ENCODE peak calls at places on chromosomes 5 and 9, in nine cellular contexts. One of them, this sample, is unnamed.

GRCh38 chr5:135898651-135899050 is 3.0 kb upstream of the IL9 start:
- DNase-seq in naive thymus-derived CD8-positive, alpha-beta T cell: no peak
- DNase-seq in NCI-H510A treated with DMSO at 0.1 percent for 48 hours: no peak
- DNase-seq in activated CD4-positive, CD25-positive, alpha-beta regulatory T cell: no peak
- DNase-seq in hypothalamus: no peak
- DNase-seq in NCI-H2081: no peak
- DNase-seq in NCI-H524 treated with DMSO at 0.1 percent for 48 hours: no peak
- DNase-seq in WERI-Rb-1: no peak
- DNase-seq in NCI-H526 treated with DMSO at 0.1 percent for 48 hours: no peak
- DNase-seq in this sample: no peak

GRCh38 chr5:31048282-31048974 is 145.1 kb upstream of the CDH6 start:
- DNase-seq in naive thymus-derived CD8-positive, alpha-beta T cell: no peak
- DNase-seq in NCI-H510A treated with DMSO at 0.1 percent for 48 hours: no peak
- DNase-seq in activated CD4-positive, CD25-positive, alpha-beta regulatory T cell: no peak
- DNase-seq in hypothalamus: no peak
- DNase-seq in NCI-H2081: peak; percentile 99
- DNase-seq in NCI-H524 treated with DMSO at 0.1 percent for 48 hours: no peak
- DNase-seq in WERI-Rb-1: no peak
- DNase-seq in NCI-H526 treated with DMSO at 0.1 percent for 48 hours: no peak
- DNase-seq in this sample: no peak

GRCh38 chr9:116475201-116475600 is 211.9 kb upstream of the TRIM32 start:
- DNase-seq in naive thymus-derived CD8-positive, alpha-beta T cell: no peak
- DNase-seq in NCI-H510A treated with DMSO at 0.1 percent for 48 hours: no peak
- DNase-seq in activated CD4-positive, CD25-positive, alpha-beta regulatory T cell: no peak
- DNase-seq in hypothalamus: no peak
- DNase-seq in NCI-H2081: no peak
- DNase-seq in NCI-H524 treated with DMSO at 0.1 percent for 48 hours: no peak
- DNase-seq in WERI-Rb-1: no peak
- DNase-seq in NCI-H526 treated with DMSO at 0.1 percent for 48 hours: no peak
- DNase-seq in this sample: no peak

GRCh38 chr9:109950710-109951443 is 170.9 kb downstream of the PALM2AKAP2 start:
- DNase-seq in naive thymus-derived CD8-positive, alpha-beta T cell: no peak
- DNase-seq in NCI-H510A treated with DMSO at 0.1 percent for 48 hours: no peak
- DNase-seq in activated CD4-positive, CD25-positive, alpha-beta regulatory T cell: no peak
- DNase-seq in hypothalamus: no peak
- DNase-seq in NCI-H2081: no peak
- DNase-seq in NCI-H524 treated with DMSO at 0.1 percent for 48 hours: no peak
- DNase-seq in WERI-Rb-1: no peak
- DNase-seq in NCI-H526 treated with DMSO at 0.1 percent for 48 hours: no peak
- DNase-seq in this sample: no peak

GRCh38 chr9:134378901-134379338 is 52.7 kb downstream of the RXRA start:
- DNase-seq in naive thymus-derived CD8-positive, alpha-beta T cell: no peak
- DNase-seq in NCI-H510A treated with DMSO at 0.1 percent for 48 hours: no peak
- DNase-seq in activated CD4-positive, CD25-positive, alpha-beta regulatory T cell: no peak
- DNase-seq in hypothalamus: peak; percentile 33
- DNase-seq in NCI-H2081: peak; percentile 5
- DNase-seq in NCI-H524 treated with DMSO at 0.1 percent for 48 hours: peak; percentile 82
- DNase-seq in WERI-Rb-1: peak; percentile 72
- DNase-seq in NCI-H526 treated with DMSO at 0.1 percent for 48 hours: no peak
- DNase-seq in this sample: no peak

GRCh38 chr9:74610523-74611061 is 113.5 kb downstream of the RORB start:
- DNase-seq in naive thymus-derived CD8-positive, alpha-beta T cell: no peak
- DNase-seq in NCI-H510A treated with DMSO at 0.1 percent for 48 hours: no peak
- DNase-seq in activated CD4-positive, CD25-positive, alpha-beta regulatory T cell: no peak
- DNase-seq in hypothalamus: no peak
- DNase-seq in NCI-H2081: no peak
- DNase-seq in NCI-H524 treated with DMSO at 0.1 percent for 48 hours: no peak
- DNase-seq in WERI-Rb-1: no peak
- DNase-seq in NCI-H526 treated with DMSO at 0.1 percent for 48 hours: no peak
- DNase-seq in this sample: no peak

GRCh38 chr5:167356374-167356773 is 935.1 kb upstream of the WWC1 start:
- DNase-seq in naive thymus-derived CD8-positive, alpha-beta T cell: no peak
- DNase-seq in NCI-H510A treated with DMSO at 0.1 percent for 48 hours: no peak
- DNase-seq in activated CD4-positive, CD25-positive, alpha-beta regulatory T cell: no peak
- DNase-seq in hypothalamus: no peak
- DNase-seq in NCI-H2081: no peak
- DNase-seq in NCI-H524 treated with DMSO at 0.1 percent for 48 hours: no peak
- DNase-seq in WERI-Rb-1: no peak
- DNase-seq in NCI-H526 treated with DMSO at 0.1 percent for 48 hours: no peak
- DNase-seq in this sample: no peak

GRCh38 chr5:7756453-7756852 is 94.5 kb downstream of the CFAP90 start:
- DNase-seq in naive thymus-derived CD8-positive, alpha-beta T cell: no peak
- DNase-seq in NCI-H510A treated with DMSO at 0.1 percent for 48 hours: peak; percentile 29
- DNase-seq in activated CD4-positive, CD25-positive, alpha-beta regulatory T cell: no peak
- DNase-seq in hypothalamus: no peak
- DNase-seq in NCI-H2081: no peak
- DNase-seq in NCI-H524 treated with DMSO at 0.1 percent for 48 hours: no peak
- DNase-seq in WERI-Rb-1: no peak
- DNase-seq in NCI-H526 treated with DMSO at 0.1 percent for 48 hours: no peak
- DNase-seq in this sample: no peak

GRCh38 chr9:6869081-6869948 is 111.5 kb downstream of the KDM4C start:
- DNase-seq in naive thymus-derived CD8-positive, alpha-beta T cell: peak; percentile 5
- DNase-seq in NCI-H510A treated with DMSO at 0.1 percent for 48 hours: no peak
- DNase-seq in activated CD4-positive, CD25-positive, alpha-beta regulatory T cell: no peak
- DNase-seq in hypothalamus: no peak
- DNase-seq in NCI-H2081: no peak
- DNase-seq in NCI-H524 treated with DMSO at 0.1 percent for 48 hours: no peak
- DNase-seq in WERI-Rb-1: no peak
- DNase-seq in NCI-H526 treated with DMSO at 0.1 percent for 48 hours: no peak
- DNase-seq in this sample: no peak

GRCh38 chr9:21081999-21082398 is 4.3 kb upstream of the IFNB1 start:
- DNase-seq in naive thymus-derived CD8-positive, alpha-beta T cell: no peak
- DNase-seq in NCI-H510A treated with DMSO at 0.1 percent for 48 hours: no peak
- DNase-seq in activated CD4-positive, CD25-positive, alpha-beta regulatory T cell: no peak
- DNase-seq in hypothalamus: no peak
- DNase-seq in NCI-H2081: no peak
- DNase-seq in NCI-H524 treated with DMSO at 0.1 percent for 48 hours: no peak
- DNase-seq in WERI-Rb-1: no peak
- DNase-seq in NCI-H526 treated with DMSO at 0.1 percent for 48 hours: no peak
- DNase-seq in this sample: no peak

GRCh38 chr5:145682197-145682895 is 152.8 kb downstream of the PRELID2 start:
- DNase-seq in naive thymus-derived CD8-positive, alpha-beta T cell: no peak
- DNase-seq in NCI-H510A treated with DMSO at 0.1 percent for 48 hours: no peak
- DNase-seq in activated CD4-positive, CD25-positive, alpha-beta regulatory T cell: no peak
- DNase-seq in hypothalamus: no peak
- DNase-seq in NCI-H2081: no peak
- DNase-seq in NCI-H524 treated with DMSO at 0.1 percent for 48 hours: no peak
- DNase-seq in WERI-Rb-1: no peak
- DNase-seq in NCI-H526 treated with DMSO at 0.1 percent for 48 hours: no peak
- DNase-seq in this sample: no peak

GRCh38 chr5:56589486-56589870 is 225.9 kb upstream of the MAP3K1 start:
- DNase-seq in naive thymus-derived CD8-positive, alpha-beta T cell: no peak
- DNase-seq in NCI-H510A treated with DMSO at 0.1 percent for 48 hours: no peak
- DNase-seq in activated CD4-positive, CD25-positive, alpha-beta regulatory T cell: no peak
- DNase-seq in hypothalamus: no peak
- DNase-seq in NCI-H2081: peak; percentile 67
- DNase-seq in NCI-H524 treated with DMSO at 0.1 percent for 48 hours: no peak
- DNase-seq in WERI-Rb-1: no peak
- DNase-seq in NCI-H526 treated with DMSO at 0.1 percent for 48 hours: no peak
- DNase-seq in this sample: no peak

GRCh38 chr5:7394889-7395431 is 978 bp upstream of the ADCY2 start:
- DNase-seq in naive thymus-derived CD8-positive, alpha-beta T cell: no peak
- DNase-seq in NCI-H510A treated with DMSO at 0.1 percent for 48 hours: no peak
- DNase-seq in activated CD4-positive, CD25-positive, alpha-beta regulatory T cell: no peak
- DNase-seq in hypothalamus: no peak
- DNase-seq in NCI-H2081: no peak
- DNase-seq in NCI-H524 treated with DMSO at 0.1 percent for 48 hours: no peak
- DNase-seq in WERI-Rb-1: peak; percentile 88
- DNase-seq in NCI-H526 treated with DMSO at 0.1 percent for 48 hours: no peak
- DNase-seq in this sample: no peak

GRCh38 chr9:113621309-113621791 is 157.8 kb downstream of the RGS3 start:
- DNase-seq in naive thymus-derived CD8-positive, alpha-beta T cell: no peak
- DNase-seq in NCI-H510A treated with DMSO at 0.1 percent for 48 hours: no peak
- DNase-seq in activated CD4-positive, CD25-positive, alpha-beta regulatory T cell: no peak
- DNase-seq in hypothalamus: no peak
- DNase-seq in NCI-H2081: no peak
- DNase-seq in NCI-H524 treated with DMSO at 0.1 percent for 48 hours: no peak
- DNase-seq in WERI-Rb-1: no peak
- DNase-seq in NCI-H526 treated with DMSO at 0.1 percent for 48 hours: no peak
- DNase-seq in this sample: no peak

GRCh38 chr5:55146543-55147151 is 13.3 kb upstream of the GPX8 start:
- DNase-seq in naive thymus-derived CD8-positive, alpha-beta T cell: peak; percentile 75
- DNase-seq in NCI-H510A treated with DMSO at 0.1 percent for 48 hours: peak; percentile 84
- DNase-seq in activated CD4-positive, CD25-positive, alpha-beta regulatory T cell: peak; percentile 54
- DNase-seq in hypothalamus: peak; percentile 0
- DNase-seq in NCI-H2081: peak; percentile 76
- DNase-seq in NCI-H524 treated with DMSO at 0.1 percent for 48 hours: peak; percentile 19
- DNase-seq in WERI-Rb-1: peak; percentile 84
- DNase-seq in NCI-H526 treated with DMSO at 0.1 percent for 48 hours: peak; percentile 39
- DNase-seq in this sample: peak; percentile 78

GRCh38 chr5:50299896-50300295 is 141.2 kb downstream of the EMB start:
- DNase-seq in naive thymus-derived CD8-positive, alpha-beta T cell: no peak
- DNase-seq in NCI-H510A treated with DMSO at 0.1 percent for 48 hours: no peak
- DNase-seq in activated CD4-positive, CD25-positive, alpha-beta regulatory T cell: no peak
- DNase-seq in hypothalamus: no peak
- DNase-seq in NCI-H2081: no peak
- DNase-seq in NCI-H524 treated with DMSO at 0.1 percent for 48 hours: no peak
- DNase-seq in WERI-Rb-1: no peak
- DNase-seq in NCI-H526 treated with DMSO at 0.1 percent for 48 hours: no peak
- DNase-seq in this sample: no peak

GRCh38 chr5:78698218-78698751 is 49.7 kb upstream of the LHFPL2 start:
- DNase-seq in naive thymus-derived CD8-positive, alpha-beta T cell: no peak
- DNase-seq in NCI-H510A treated with DMSO at 0.1 percent for 48 hours: no peak
- DNase-seq in activated CD4-positive, CD25-positive, alpha-beta regulatory T cell: no peak
- DNase-seq in hypothalamus: no peak
- DNase-seq in NCI-H2081: no peak
- DNase-seq in NCI-H524 treated with DMSO at 0.1 percent for 48 hours: peak; percentile 0
- DNase-seq in WERI-Rb-1: peak; percentile 81
- DNase-seq in NCI-H526 treated with DMSO at 0.1 percent for 48 hours: no peak
- DNase-seq in this sample: no peak

GRCh38 chr9:69030851-69031645 is 4.5 kb upstream of the FXN start:
- DNase-seq in naive thymus-derived CD8-positive, alpha-beta T cell: no peak
- DNase-seq in NCI-H510A treated with DMSO at 0.1 percent for 48 hours: no peak
- DNase-seq in activated CD4-positive, CD25-positive, alpha-beta regulatory T cell: no peak
- DNase-seq in hypothalamus: no peak
- DNase-seq in NCI-H2081: no peak
- DNase-seq in NCI-H524 treated with DMSO at 0.1 percent for 48 hours: no peak
- DNase-seq in WERI-Rb-1: no peak
- DNase-seq in NCI-H526 treated with DMSO at 0.1 percent for 48 hours: no peak
- DNase-seq in this sample: no peak

GRCh38 chr5:118220491-118220890 is 767.9 kb downstream of the DTWD2 start:
- DNase-seq in naive thymus-derived CD8-positive, alpha-beta T cell: no peak
- DNase-seq in NCI-H510A treated with DMSO at 0.1 percent for 48 hours: no peak
- DNase-seq in activated CD4-positive, CD25-positive, alpha-beta regulatory T cell: no peak
- DNase-seq in hypothalamus: no peak
- DNase-seq in NCI-H2081: no peak
- DNase-seq in NCI-H524 treated with DMSO at 0.1 percent for 48 hours: no peak
- DNase-seq in WERI-Rb-1: no peak
- DNase-seq in NCI-H526 treated with DMSO at 0.1 percent for 48 hours: no peak
- DNase-seq in this sample: no peak

GRCh38 chr9:4106081-4106491 is 193.8 kb downstream of the GLIS3 start:
- DNase-seq in naive thymus-derived CD8-positive, alpha-beta T cell: no peak
- DNase-seq in NCI-H510A treated with DMSO at 0.1 percent for 48 hours: no peak
- DNase-seq in activated CD4-positive, CD25-positive, alpha-beta regulatory T cell: no peak
- DNase-seq in hypothalamus: no peak
- DNase-seq in NCI-H2081: no peak
- DNase-seq in NCI-H524 treated with DMSO at 0.1 percent for 48 hours: no peak
- DNase-seq in WERI-Rb-1: no peak
- DNase-seq in NCI-H526 treated with DMSO at 0.1 percent for 48 hours: peak; percentile 96
- DNase-seq in this sample: no peak

GRCh38 chr5:122182491-122182921 is 53.2 kb downstream of the ZNF474 start:
- DNase-seq in naive thymus-derived CD8-positive, alpha-beta T cell: no peak
- DNase-seq in NCI-H510A treated with DMSO at 0.1 percent for 48 hours: no peak
- DNase-seq in activated CD4-positive, CD25-positive, alpha-beta regulatory T cell: no peak
- DNase-seq in hypothalamus: no peak
- DNase-seq in NCI-H2081: peak; percentile 4
- DNase-seq in NCI-H524 treated with DMSO at 0.1 percent for 48 hours: no peak
- DNase-seq in WERI-Rb-1: peak; percentile 29
- DNase-seq in NCI-H526 treated with DMSO at 0.1 percent for 48 hours: no peak
- DNase-seq in this sample: no peak

GRCh38 chr5:149735066-149735465 is 5.0 kb downstream of the PPARGC1B start:
- DNase-seq in naive thymus-derived CD8-positive, alpha-beta T cell: no peak
- DNase-seq in NCI-H510A treated with DMSO at 0.1 percent for 48 hours: peak; percentile 84
- DNase-seq in activated CD4-positive, CD25-positive, alpha-beta regulatory T cell: no peak
- DNase-seq in hypothalamus: no peak
- DNase-seq in NCI-H2081: no peak
- DNase-seq in NCI-H524 treated with DMSO at 0.1 percent for 48 hours: peak; percentile 27
- DNase-seq in WERI-Rb-1: no peak
- DNase-seq in NCI-H526 treated with DMSO at 0.1 percent for 48 hours: no peak
- DNase-seq in this sample: no peak

GRCh38 chr9:108168451-108168850 is 678.9 kb upstream of the KLF4 start:
- DNase-seq in naive thymus-derived CD8-positive, alpha-beta T cell: no peak
- DNase-seq in NCI-H510A treated with DMSO at 0.1 percent for 48 hours: no peak
- DNase-seq in activated CD4-positive, CD25-positive, alpha-beta regulatory T cell: no peak
- DNase-seq in hypothalamus: no peak
- DNase-seq in NCI-H2081: no peak
- DNase-seq in NCI-H524 treated with DMSO at 0.1 percent for 48 hours: no peak
- DNase-seq in WERI-Rb-1: no peak
- DNase-seq in NCI-H526 treated with DMSO at 0.1 percent for 48 hours: no peak
- DNase-seq in this sample: no peak

GRCh38 chr5:180135128-180135955 is 63.8 kb upstream of the RNF130 start:
- DNase-seq in naive thymus-derived CD8-positive, alpha-beta T cell: no peak
- DNase-seq in NCI-H510A treated with DMSO at 0.1 percent for 48 hours: no peak
- DNase-seq in activated CD4-positive, CD25-positive, alpha-beta regulatory T cell: no peak
- DNase-seq in hypothalamus: no peak
- DNase-seq in NCI-H2081: no peak
- DNase-seq in NCI-H524 treated with DMSO at 0.1 percent for 48 hours: no peak
- DNase-seq in WERI-Rb-1: no peak
- DNase-seq in NCI-H526 treated with DMSO at 0.1 percent for 48 hours: no peak
- DNase-seq in this sample: no peak

GRCh38 chr5:80275347-80275746 is 19.5 kb upstream of the SERINC5 start:
- DNase-seq in naive thymus-derived CD8-positive, alpha-beta T cell: peak; percentile 35
- DNase-seq in NCI-H510A treated with DMSO at 0.1 percent for 48 hours: no peak
- DNase-seq in activated CD4-positive, CD25-positive, alpha-beta regulatory T cell: no peak
- DNase-seq in hypothalamus: no peak
- DNase-seq in NCI-H2081: peak; percentile 32
- DNase-seq in NCI-H524 treated with DMSO at 0.1 percent for 48 hours: no peak
- DNase-seq in WERI-Rb-1: no peak
- DNase-seq in NCI-H526 treated with DMSO at 0.1 percent for 48 hours: no peak
- DNase-seq in this sample: no peak

GRCh38 chr9:107284636-107285035 is 1.6 kb downstream of the RAD23B start:
- DNase-seq in naive thymus-derived CD8-positive, alpha-beta T cell: no peak
- DNase-seq in NCI-H510A treated with DMSO at 0.1 percent for 48 hours: no peak
- DNase-seq in activated CD4-positive, CD25-positive, alpha-beta regulatory T cell: no peak
- DNase-seq in hypothalamus: no peak
- DNase-seq in NCI-H2081: no peak
- DNase-seq in NCI-H524 treated with DMSO at 0.1 percent for 48 hours: no peak
- DNase-seq in WERI-Rb-1: no peak
- DNase-seq in NCI-H526 treated with DMSO at 0.1 percent for 48 hours: no peak
- DNase-seq in this sample: no peak

GRCh38 chr5:42005561-42006153 is 80.6 kb downstream of the FBXO4 start:
- DNase-seq in naive thymus-derived CD8-positive, alpha-beta T cell: no peak
- DNase-seq in NCI-H510A treated with DMSO at 0.1 percent for 48 hours: peak; percentile 0
- DNase-seq in activated CD4-positive, CD25-positive, alpha-beta regulatory T cell: no peak
- DNase-seq in hypothalamus: no peak
- DNase-seq in NCI-H2081: no peak
- DNase-seq in NCI-H524 treated with DMSO at 0.1 percent for 48 hours: no peak
- DNase-seq in WERI-Rb-1: no peak
- DNase-seq in NCI-H526 treated with DMSO at 0.1 percent for 48 hours: peak; percentile 31
- DNase-seq in this sample: no peak

GRCh38 chr5:81161012-81161601 is 72.0 kb upstream of the CKMT2 start:
- DNase-seq in naive thymus-derived CD8-positive, alpha-beta T cell: no peak
- DNase-seq in NCI-H510A treated with DMSO at 0.1 percent for 48 hours: no peak
- DNase-seq in activated CD4-positive, CD25-positive, alpha-beta regulatory T cell: no peak
- DNase-seq in hypothalamus: no peak
- DNase-seq in NCI-H2081: no peak
- DNase-seq in NCI-H524 treated with DMSO at 0.1 percent for 48 hours: no peak
- DNase-seq in WERI-Rb-1: no peak
- DNase-seq in NCI-H526 treated with DMSO at 0.1 percent for 48 hours: no peak
- DNase-seq in this sample: no peak

This sample was measured in NCI-H187 treated with DMSO at 0.1 percent for 48 hours.